ENCODE peak calls at places on chromosomes 16 and 17, in ten cellular contexts. V is body of pancreas, B is AG10803, Q is suprapubic skin, N is fibroblast of mammary gland, O is fibroblast of lung, P is tibial nerve, A is bronchial epithelial cell, L is kidney, X is left lung. K is an unnamed sample.

GRCh38 chr17:55117063-55117611 is 147.6 kb upstream of the HLF start:
- DNase-seq in A (peak), B (no peak), P (no peak), V (no peak), Q (no peak), O (no peak), X (no peak), N (peak), L (no peak), K (no peak)

GRCh38 chr16:64397042-64397441 is 724.8 kb downstream of the CDH11 start:
- DNase-seq in Q (no peak), B (no peak), X (no peak), O (peak), A (peak), N (peak), V (no peak), L (no peak), P (no peak), K (no peak)

GRCh38 chr17:4712526-4712925 is 2.1 kb downstream of the ARRB2 start:
- DNase-seq in X (no peak), A (no peak), L (no peak), B (no peak), N (no peak), V (no peak), P (no peak), O (no peak), Q (no peak), K (no peak)

GRCh38 chr17:82351713-82352488 is 7.1 kb upstream of the TEX19 start:
- DNase-seq in A (peak), N (peak), P (peak), O (peak), Q (peak), X (peak), B (peak), L (peak), V (peak), K (peak)

GRCh38 chr17:40533896-40534295 is 31.4 kb downstream of the CCR7 start:
- DNase-seq in A (peak), X (peak), P (no peak), L (no peak), O (no peak), Q (peak), B (no peak), N (peak), V (no peak), K (no peak)

GRCh38 chr17:880074-880870 is 98.1 kb downstream of the MRM3 start:
- DNase-seq in Q (no peak), L (no peak), P (no peak), O (peak), X (no peak), V (no peak), B (no peak), N (peak), A (peak), K (no peak)

GRCh38 chr16:88063201-88063773 is 112.1 kb downstream of the BANP start:
- DNase-seq in V (no peak), X (peak), L (peak), Q (peak), O (peak), B (peak), P (peak), A (no peak), N (peak), K (no peak)

GRCh38 chr16:88132836-88133506 is 181.7 kb downstream of the BANP start:
- DNase-seq in A (no peak), O (no peak), P (no peak), L (peak), V (no peak), X (no peak), B (no peak), Q (no peak), N (no peak), K (no peak)

DNA sequence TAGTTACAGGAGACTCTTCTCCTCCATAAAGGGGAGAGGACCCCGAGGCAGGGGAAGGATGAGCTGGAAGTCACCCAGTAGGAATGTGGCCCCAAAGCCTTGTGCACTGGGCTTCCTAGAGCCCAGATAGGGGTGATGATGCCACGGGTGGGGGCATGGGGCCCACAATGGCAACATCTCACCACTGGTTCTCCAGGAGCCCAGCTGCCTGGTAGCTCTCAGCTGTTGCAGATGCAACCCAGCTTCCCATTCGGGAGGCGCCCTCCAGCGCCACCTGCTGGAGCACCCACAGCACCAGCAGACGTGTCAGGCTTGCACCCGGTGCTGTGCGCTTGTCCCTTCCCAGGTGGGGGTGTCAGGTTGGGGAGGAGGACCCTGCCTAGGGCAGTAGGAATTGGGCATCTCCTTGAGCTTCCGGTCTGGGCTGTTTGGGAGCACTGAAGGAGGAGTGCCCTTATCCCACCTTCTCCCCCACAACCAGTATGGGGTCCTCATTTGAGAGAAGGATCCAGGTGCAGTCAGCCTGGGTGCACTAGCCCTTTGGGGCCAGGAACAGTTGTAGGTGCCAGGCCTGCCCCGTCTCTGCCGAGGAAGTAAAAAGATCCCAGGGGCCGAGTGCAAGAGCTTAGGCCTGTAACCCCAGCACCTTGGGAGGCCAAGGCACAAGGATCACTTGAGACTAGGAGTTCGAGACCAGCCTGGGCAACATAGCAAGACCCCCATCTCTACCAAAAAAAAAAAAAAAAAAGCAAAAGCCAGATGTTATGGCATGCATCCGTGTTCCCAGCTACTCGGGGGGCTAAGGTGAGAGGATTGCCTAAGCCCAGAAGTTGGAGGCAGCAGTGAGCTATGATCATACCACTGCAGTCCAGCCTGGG is 14.4 kb downstream of the CDIPT start:
- DNase-seq in Q (peak), N (peak), O (peak), X (peak), L (peak), B (peak), A (peak), P (peak), V (peak), K (peak)
- TF ChIP-seq CTCF in Q (peak), N (peak), O (peak), X (peak), L (peak), B (peak), A (peak), P (peak), V (peak), K (peak)

DNA sequence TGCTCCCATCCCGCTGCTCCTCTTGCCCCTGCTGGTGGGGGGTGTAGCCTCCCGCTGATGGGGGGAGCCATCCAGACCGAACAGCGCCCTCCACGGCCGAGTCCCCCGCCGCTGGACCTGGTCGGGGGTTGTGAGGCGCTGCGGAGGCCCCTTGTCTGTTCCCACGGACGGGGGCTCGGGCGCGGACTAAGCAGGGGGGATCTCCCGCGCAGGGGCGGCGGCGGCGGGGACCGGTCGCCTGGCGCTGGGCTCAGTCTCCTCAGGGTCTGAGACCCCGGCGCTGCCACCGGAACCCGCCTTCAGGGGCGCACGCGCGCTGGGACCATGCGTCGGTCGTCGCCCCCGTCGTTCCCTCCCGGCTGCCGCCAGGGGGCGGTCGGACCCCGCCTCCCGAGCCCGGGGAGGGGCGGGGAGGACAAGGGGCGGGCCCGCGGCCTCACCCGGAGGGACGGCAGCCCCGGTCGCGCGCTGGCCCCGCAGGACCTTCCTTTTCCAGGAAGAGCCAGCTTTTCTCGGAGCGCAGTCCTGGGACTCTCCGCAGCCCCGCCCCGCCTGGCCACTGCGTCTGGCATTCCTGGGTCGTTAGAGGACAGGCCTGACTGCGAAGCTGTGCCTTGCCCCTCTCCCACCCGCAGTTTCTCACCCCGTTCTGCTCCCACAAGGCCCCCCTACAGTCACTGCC is 6.3 kb upstream of the IL32 start:
- DNase-seq in A (peak), O (peak), X (peak), P (peak), V (peak), Q (peak), N (peak), B (peak), L (peak), K (peak)
- TF ChIP-seq CTCF in A (peak), O (peak), X (peak), P (peak), V (peak), Q (peak), N (no peak), B (peak), L (peak), K (peak)

GRCh38 chr17:5793899-5794298 is 209.6 kb upstream of the NLRP1 start:
- DNase-seq in L (no peak), X (no peak), A (peak), V (no peak), O (no peak), N (peak), Q (no peak), B (no peak), P (no peak), K (no peak)
- TF ChIP-seq CTCF in L (peak), X (no peak), A (peak), V (no peak), O (peak), N (peak), Q (no peak), B (peak), P (no peak), K (no peak)

DNA sequence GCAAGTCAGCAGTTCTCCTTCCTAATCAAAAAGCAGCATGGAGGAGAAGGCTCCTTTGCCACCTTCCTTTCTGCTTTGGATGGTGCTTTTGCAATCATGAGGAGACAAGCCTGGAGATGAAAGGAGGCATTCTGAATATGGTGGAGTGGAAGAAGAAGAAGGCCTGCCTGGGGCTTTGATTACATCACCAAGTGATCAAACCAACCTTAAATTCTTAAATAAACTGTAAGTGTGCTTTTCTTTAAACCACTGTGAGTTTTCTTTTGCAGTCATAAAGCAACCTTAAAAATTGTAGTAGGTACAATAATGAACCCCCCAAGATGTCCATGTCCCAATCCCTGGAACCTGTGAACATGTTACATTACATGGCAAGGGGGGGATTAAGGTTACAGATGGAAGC is 31.7 kb upstream of the IL21R start:
- DNase-seq in O (no peak), B (no peak), L (no peak), V (no peak), A (no peak), X (no peak), Q (no peak), P (no peak), N (peak), K (no peak)
- TF ChIP-seq CTCF in O (no peak), B (no peak), L (no peak), V (no peak), A (no peak), X (no peak), Q (no peak), P (no peak), N (no peak), K (no peak)

DNA sequence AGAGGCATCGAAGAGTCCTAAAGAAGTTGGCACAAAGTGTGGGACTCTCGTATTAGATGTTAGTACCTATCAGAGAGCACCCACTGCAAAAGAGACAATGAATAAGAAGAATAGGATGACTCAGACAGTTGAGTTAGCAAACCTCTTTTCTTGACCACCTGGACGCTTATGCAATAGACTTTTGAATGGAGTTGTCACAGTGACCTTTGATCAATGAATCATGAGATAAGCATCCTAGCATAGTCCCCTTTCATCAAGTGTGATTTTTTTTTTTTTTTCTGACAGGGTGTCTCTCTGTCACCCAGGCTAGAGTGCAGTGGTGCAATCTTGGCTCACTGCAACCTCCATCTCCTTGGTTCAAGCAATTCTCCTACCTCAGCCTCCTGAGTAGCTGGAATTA is 1417.9 kb upstream of the GOT2 start:
- DNase-seq in B (no peak), A (no peak), L (no peak), V (no peak), Q (no peak), X (no peak), O (peak), N (no peak), P (no peak), K (no peak)
- TF ChIP-seq CTCF in B (no peak), A (no peak), L (no peak), V (no peak), Q (no peak), X (no peak), O (no peak), N (no peak), P (no peak), K (no peak)